ENCODE peak calls at places on chromosomes 3 and 15, in four cellular contexts. R is SK-N-SH, P is sigmoid colon, Z is HepG2. L is an unnamed sample.

GRCh38 chr3:88025001-88025552 is 33.7 kb downstream of the CGGBP1 start:
- DNase-seq in Z (no peak), P (no peak), R (no peak), L (no peak)

GRCh38 chr3:190585771-190586630 is 72.1 kb downstream of the IL1RAP start:
- DNase-seq in R (peak; percentile 7), Z (peak; percentile 60), P (no peak), L (no peak)

GRCh38 chr15:68436680-68437079 is 4.7 kb upstream of the ITGA11 start:
- DNase-seq in Z (no peak), R (no peak), P (no peak), L (no peak)

GRCh38 chr15:81642451-81642990 is 268.5 kb upstream of the TMC3 start:
- DNase-seq in R (no peak), P (no peak), Z (no peak), L (no peak)

GRCh38 chr3:94887056-94887455 is 824.2 kb downstream of the NSUN3 start:
- DNase-seq in P (no peak), R (no peak), Z (no peak), L (no peak)

GRCh38 chr15:92631721-92632120 is 23.9 kb downstream of the FAM174B start:
- DNase-seq in R (no peak), P (no peak), Z (no peak), L (peak; percentile 22)

GRCh38 chr15:40512440-40512839 is 41.7 kb downstream of the CHST14 start:
- DNase-seq in P (no peak), Z (no peak), R (no peak), L (no peak)

GRCh38 chr15:62503451-62503850 is 338.4 kb upstream of the C2CD4B start:
- DNase-seq in Z (no peak), R (no peak), P (peak; percentile 71), L (no peak)

GRCh38 chr3:148131990-148132638 is 565.6 kb upstream of the AGTR1 start:
- DNase-seq in P (no peak), R (no peak), Z (no peak), L (no peak)

GRCh38 chr15:74179101-74179841 is 5.8 kb downstream of the ISLR start:
- DNase-seq in R (peak; percentile 37), P (peak; percentile 88), Z (no peak), L (no peak)

GRCh38 chr3:69161587-69162196 is 39.3 kb upstream of the LMOD3 start:
- DNase-seq in P (no peak), Z (peak; percentile 43), R (peak; percentile 51), L (no peak)

GRCh38 chr15:64246364-64247189 is 83.8 kb upstream of the PPIB start:
- DNase-seq in P (no peak), Z (peak; percentile 61), R (no peak), L (no peak)

GRCh38 chr15:63434567-63435219 is 53.0 kb upstream of the CA12 start:
- DNase-seq in R (no peak), P (no peak), Z (no peak), L (no peak)

GRCh38 chr3:48798998-48799397 is 48.7 kb downstream of the PRKAR2A start:
- DNase-seq in P (no peak), Z (peak; percentile 16), R (no peak), L (peak; percentile 72)

GRCh38 chr3:37241880-37242279 is 67.5 kb upstream of the LRRFIP2 start:
- DNase-seq in R (no peak), Z (no peak), P (no peak), L (no peak)
- TF ChIP-seq EP300 in R (no peak), Z (no peak), P (no peak), L (no peak)

DNA sequence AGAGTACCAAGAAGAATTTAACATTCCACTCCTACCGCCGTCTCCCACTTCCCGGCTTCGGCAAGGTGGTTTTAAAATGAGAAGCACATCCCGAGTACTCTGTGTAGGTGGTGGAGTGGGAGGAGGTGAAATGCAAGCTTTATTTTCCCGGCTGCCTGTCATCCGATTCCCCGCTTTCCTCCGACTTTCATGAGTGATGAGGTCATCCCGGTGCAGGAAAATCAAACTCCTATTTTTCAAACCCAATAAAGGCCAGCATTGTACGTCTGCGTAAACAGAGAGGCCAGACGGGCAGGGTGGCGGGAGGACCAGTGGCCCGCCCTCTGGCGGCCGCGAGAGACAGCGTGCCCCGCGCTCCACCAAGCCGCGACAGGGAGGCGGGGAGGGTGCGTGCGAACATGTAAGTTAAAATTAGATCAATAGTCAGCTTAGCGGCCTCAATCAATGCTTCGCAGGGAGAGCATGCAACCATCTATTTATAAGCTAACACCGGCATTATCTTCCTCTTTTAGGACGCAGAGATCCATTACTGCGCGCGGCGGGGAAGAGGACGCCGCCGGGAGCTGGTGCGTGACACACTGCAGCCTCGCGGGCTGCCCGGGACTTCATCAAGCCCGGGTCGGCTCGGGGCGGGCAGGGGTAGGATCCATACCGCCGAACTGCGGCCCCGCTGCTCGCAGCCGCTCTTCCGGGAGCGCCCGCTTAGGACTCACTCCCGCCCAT is 163.3 kb downstream of the CD47 start:
- DNase-seq in Z (peak; percentile 66), R (peak; percentile 91), P (peak; percentile 75), L (peak; percentile 69)
- TF ChIP-seq POLR2AphosphoS5 in Z (no peak), R (no peak), P (no peak), L (no peak)

GRCh38 chr3:34011171-34012101 is 213.0 kb downstream of the PDCD6IP start:
- DNase-seq in Z (peak; percentile 65), P (no peak), R (no peak), L (no peak)
- H3K27ac ChIP-seq in Z (peak overlapping the region; percentile 87), P (no peak overlapping the region), R (no peak overlapping the region), L (peak overlapping the region; percentile 14)

GRCh38 chr3:11288786-11289637 is 16.8 kb downstream of the ATG7 start:
- DNase-seq in R (no peak), Z (peak; percentile 23), P (no peak), L (no peak)
- TF ChIP-seq EP300 in R (no peak), Z (no peak), P (no peak), L (no peak)

GRCh38 chr3:157099337-157100078 is 60.4 kb downstream of the CCNL1 start:
- DNase-seq in P (no peak), Z (no peak), R (no peak), L (no peak)

GRCh38 chr3:157098121-157098822 is 61.7 kb downstream of the CCNL1 start:
- DNase-seq in P (no peak), Z (no peak), R (no peak), L (no peak)

GRCh38 chr3:157097198-157097597 is 62.7 kb downstream of the CCNL1 start:
- DNase-seq in Z (no peak), R (no peak), P (no peak), L (no peak)

GRCh38 chr3:157100079-157100477 is 59.9 kb downstream of the CCNL1 start:
- DNase-seq in Z (no peak), R (no peak), P (no peak), L (no peak)

DNA sequence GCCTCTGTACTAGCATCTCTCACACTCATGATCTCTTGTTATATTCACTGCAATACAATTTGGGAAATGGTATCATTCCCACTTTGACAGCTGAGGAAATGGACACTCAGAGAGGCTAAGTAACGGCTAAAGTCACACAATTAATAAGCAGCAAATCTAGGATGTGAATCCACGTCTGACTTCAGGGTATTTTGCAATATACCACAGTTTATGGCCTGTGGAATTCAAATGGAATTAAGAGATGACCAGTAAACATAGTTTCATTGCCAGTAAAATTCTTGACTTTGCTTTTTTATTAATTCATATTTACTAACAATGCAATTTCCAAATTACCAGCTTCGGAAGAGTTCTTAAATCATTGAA is 61.1 kb downstream of the CCNL1 start:
- DNase-seq in R (no peak), P (no peak), Z (no peak), L (no peak)
- TF ChIP-seq POLR2AphosphoS5 in R (no peak), P (no peak), Z (no peak), L (peak; percentile 8)

GRCh38 chr15:70437089-70437488 is 326.3 kb downstream of the UACA start:
- DNase-seq in R (no peak), Z (peak; percentile 58), P (no peak), L (no peak)
- H3K27ac ChIP-seq in R (no peak overlapping the region), Z (no peak overlapping the region), P (no peak overlapping the region), L (no peak overlapping the region)

DNA sequence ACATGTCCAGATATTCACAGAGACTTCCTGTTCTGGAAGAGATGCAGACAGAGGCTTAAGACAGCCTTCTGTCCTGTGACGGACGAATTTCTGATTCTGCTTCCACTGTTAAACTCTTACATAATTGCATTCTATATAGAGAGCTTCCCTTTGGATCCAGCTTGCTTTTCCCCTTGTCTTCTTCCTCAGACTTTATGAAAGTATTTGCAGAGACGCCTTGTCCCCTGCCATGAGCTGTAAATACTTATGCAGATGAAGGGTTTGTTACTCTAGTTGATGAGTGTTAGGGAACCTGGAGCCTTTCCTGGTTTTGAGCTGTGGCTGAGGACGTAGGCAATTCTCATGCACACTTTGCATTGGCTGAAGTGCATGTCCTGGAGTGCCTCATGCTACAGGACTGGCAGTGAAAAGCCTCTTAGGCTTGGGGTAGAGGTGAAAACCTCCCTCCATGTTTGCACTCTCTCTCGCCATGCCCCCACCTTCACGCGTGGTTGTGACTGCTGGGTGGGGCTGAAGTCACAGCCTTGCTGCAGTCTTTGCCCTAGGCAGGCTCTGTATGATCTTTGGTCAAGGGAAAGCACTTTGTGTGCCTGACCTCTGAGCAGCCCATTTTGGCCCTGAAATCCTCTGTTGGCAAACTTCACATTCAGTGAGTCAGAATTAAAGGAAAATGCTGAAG is 286.6 kb downstream of the PTPRG start:
- DNase-seq in R (no peak), P (peak; percentile 77), Z (peak; percentile 17), L (peak; percentile 27)
- TF ChIP-seq EP300 in R (no peak), P (no peak), Z (no peak), L (no peak)

GRCh38 chr15:56361978-56362377 is 3.2 kb upstream of the TEX9 start:
- DNase-seq in R (no peak), Z (no peak), P (no peak), L (no peak)

GRCh38 chr15:56367156-56367555 is 1.9 kb downstream of the TEX9 start:
- DNase-seq in Z (no peak), R (no peak), P (no peak), L (no peak)

GRCh38 chr15:56366211-56366610 is 985 bp downstream of the TEX9 start:
- DNase-seq in Z (no peak), R (peak; percentile 3), P (no peak), L (no peak)

GRCh38 chr15:56369234-56369633 is 4.0 kb downstream of the TEX9 start:
- DNase-seq in Z (no peak), P (no peak), R (no peak), L (no peak)

DNA sequence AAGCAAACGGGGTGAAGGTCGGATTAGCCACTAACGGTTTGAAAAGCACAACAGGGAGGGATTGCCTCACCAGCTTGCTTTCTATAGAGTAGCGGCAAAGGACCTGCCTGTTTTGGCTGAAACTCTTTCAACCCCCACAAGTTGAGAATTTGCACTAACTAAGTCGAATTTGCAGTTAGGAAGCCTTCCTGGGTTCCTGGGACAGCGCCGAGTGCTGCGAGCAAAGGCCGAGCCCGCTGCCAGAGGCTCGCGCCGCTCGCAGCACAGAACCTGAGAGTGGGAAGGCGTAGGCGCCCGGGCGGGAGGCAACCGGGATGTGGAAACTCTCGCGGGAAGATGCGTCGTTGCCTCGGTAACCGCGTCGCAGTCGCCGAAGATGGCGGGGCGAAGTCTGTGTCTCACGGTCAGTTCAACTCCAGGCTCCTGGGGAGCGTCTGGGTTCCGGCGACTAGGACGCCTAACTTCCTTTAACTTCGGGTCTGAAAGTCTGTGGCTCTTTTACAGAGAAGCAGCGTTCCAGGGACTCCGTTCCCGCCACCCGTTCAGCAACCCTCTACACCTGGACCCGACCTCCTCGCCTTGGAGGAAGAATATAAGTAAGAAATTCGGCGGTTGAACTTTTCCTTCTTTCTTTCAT is at the start of gene TEX9:
- DNase-seq in Z (peak; percentile 69), P (peak; percentile 91), R (peak; percentile 88), L (peak; percentile 88)
- TF ChIP-seq POLR2AphosphoS5 in Z (peak; percentile 85), P (no peak), R (peak; percentile 90), L (peak; percentile 44)